ENCODE peak calls at places on chromosomes 7 and 10, in eight cellular contexts. H is foreskin fibroblast, C is GM12865, N is transverse colon, Y is heart left ventricle, Q is fibroblast of lung, U is fibroblast of the aortic adventitia, E is nephron progenitor cell. T is an unnamed sample.

GRCh38 chr10:124943301-124944092 is 1.6 kb downstream of the ZRANB1 start:
- DNase-seq in C (no peak), U (peak), N (no peak), E (no peak), Q (peak), Y (no peak), H (peak), T (no peak)

GRCh38 chr10:95562326-95562725 is 1.2 kb upstream of the SORBS1 start:
- DNase-seq in N (no peak), U (no peak), Q (no peak), H (no peak), Y (no peak), C (no peak), E (no peak), T (no peak)

GRCh38 chr7:47291461-47292051 is 290.4 kb downstream of the TNS3 start:
- DNase-seq in N (no peak), E (no peak), Y (no peak), H (peak), U (peak), C (peak), Q (peak), T (no peak)

GRCh38 chr7:98294798-98295382 is 13.4 kb downstream of the BRI3 start:
- DNase-seq in Y (peak), N (peak), C (peak), Q (peak), E (peak), H (peak), U (no peak), T (peak)

GRCh38 chr10:57849726-57850357 is 417.9 kb downstream of the IPMK start:
- DNase-seq in Q (no peak), U (peak), E (no peak), C (no peak), H (peak), Y (no peak), N (no peak), T (no peak)

GRCh38 chr7:44796034-44796503 is 412 bp upstream of the PPIA start:
- DNase-seq in N (no peak), H (peak), Y (no peak), E (no peak), C (no peak), Q (peak), U (peak), T (no peak)

GRCh38 chr10:14302035-14302434 is 28.7 kb downstream of the FRMD4A start:
- DNase-seq in E (no peak), U (peak), Y (no peak), Q (peak), C (no peak), N (no peak), H (peak), T (no peak)

GRCh38 chr10:14822879-14823755 is 14.7 kb downstream of the CDNF start:
- DNase-seq in H (peak), N (peak), Y (peak), E (peak), U (peak), Q (peak), C (peak), T (no peak)

GRCh38 chr7:46933596-46933995 is 648.3 kb downstream of the TNS3 start:
- DNase-seq in E (no peak), N (no peak), H (peak), Y (no peak), C (no peak), U (peak), Q (peak), T (no peak)

GRCh38 chr7:64651203-64651602 is 14.7 kb upstream of the ZNF107 start:
- DNase-seq in Q (no peak), C (no peak), N (no peak), E (no peak), Y (no peak), U (no peak), H (no peak), T (no peak)

GRCh38 chr7:50665403-50666123 is 100.4 kb upstream of the DDC start:
- DNase-seq in E (no peak), C (no peak), Q (peak), N (no peak), Y (no peak), U (peak), H (no peak), T (no peak)

GRCh38 chr7:25351761-25352160 is 123.5 kb upstream of the NPVF start:
- DNase-seq in Y (no peak), U (no peak), C (no peak), Q (no peak), E (no peak), H (no peak), N (no peak), T (no peak)

GRCh38 chr7:20193873-20194272 is 23.3 kb downstream of the MACC1 start:
- DNase-seq in Q (no peak), E (no peak), Y (no peak), N (no peak), C (no peak), H (no peak), U (no peak), T (no peak)

GRCh38 chr10:112919721-112920120 is 30.3 kb upstream of the TCF7L2 start:
- DNase-seq in H (peak), N (no peak), Y (no peak), Q (peak), C (no peak), U (peak), E (no peak), T (no peak)

GRCh38 chr7:47815867-47816266 is 132.4 kb downstream of the PKD1L1 start:
- DNase-seq in C (no peak), N (no peak), H (no peak), U (no peak), E (no peak), Q (no peak), Y (no peak), T (no peak)

GRCh38 chr7:124765401-124766352 is at the start of gene GPR37:
- DNase-seq in C (peak), H (peak), N (peak), U (peak), Q (peak), E (peak), Y (no peak), T (peak)

GRCh38 chr7:105325225-105325904 is 63.4 kb downstream of the SRPK2 start:
- DNase-seq in H (no peak), U (no peak), Q (no peak), E (no peak), N (no peak), Y (no peak), C (peak), T (no peak)

GRCh38 chr7:98493379-98493778 is 92.5 kb upstream of the BAIAP2L1 start:
- DNase-seq in Y (no peak), Q (no peak), H (no peak), C (no peak), E (no peak), U (no peak), N (no peak), T (no peak)

GRCh38 chr7:29976673-29977072 is 12.9 kb downstream of the SCRN1 start:
- DNase-seq in Y (no peak), U (peak), N (no peak), Q (peak), C (no peak), H (peak), E (no peak), T (no peak)

GRCh38 chr10:109977382-109977806 is 30.4 kb upstream of the ADD3 start:
- DNase-seq in E (no peak), C (no peak), H (peak), Y (peak), N (peak), U (peak), Q (peak), T (no peak)

GRCh38 chr10:13902868-13903267 is 316.1 kb downstream of the PRPF18 start:
- DNase-seq in Q (no peak), N (no peak), E (no peak), Y (no peak), H (no peak), U (no peak), C (no peak), T (no peak)

GRCh38 chr7:141789917-141790316 is at the start of gene TAS2R5:
- DNase-seq in Q (no peak), N (no peak), U (no peak), E (no peak), Y (no peak), H (no peak), C (no peak), T (no peak)

GRCh38 chr10:49594594-49594993 is 15.5 kb upstream of the SLC18A3 start:
- DNase-seq in E (peak), U (peak), C (peak), H (peak), Y (no peak), N (peak), Q (peak), T (no peak)

GRCh38 chr7:3787717-3788311 is 486.8 kb downstream of the SDK1 start:
- DNase-seq in C (no peak), U (no peak), E (peak), Y (no peak), Q (peak), N (no peak), H (peak), T (no peak)

GRCh38 chr7:98870071-98870651 is 347 bp upstream of the TMEM130 start:
- DNase-seq in Q (peak), H (peak), U (peak), C (peak), N (peak), E (peak), Y (peak), T (no peak)

GRCh38 chr10:61897671-61898434 is 3.6 kb upstream of the ARID5B start:
- DNase-seq in Q (peak), Y (peak), C (peak), N (peak), U (peak), E (peak), H (peak), T (no peak)

GRCh38 chr10:131758942-131759315 is 141.9 kb upstream of the PPP2R2D start:
- DNase-seq in U (no peak), E (no peak), C (no peak), Q (no peak), N (no peak), Y (no peak), H (no peak), T (no peak)

GRCh38 chr7:50631639-50632038 is 66.4 kb upstream of the DDC start:
- DNase-seq in Q (no peak), C (no peak), U (no peak), N (no peak), Y (no peak), H (no peak), E (no peak), T (no peak)

GRCh38 chr10:76155961-76156360 is 724.5 kb downstream of the LRMDA start:
- DNase-seq in N (no peak), Q (no peak), E (no peak), U (no peak), C (no peak), H (no peak), Y (no peak), T (no peak)

GRCh38 chr10:13938940-13939339 is 352.2 kb downstream of the PRPF18 start:
- DNase-seq in U (peak), N (no peak), Q (no peak), C (no peak), E (no peak), H (peak), Y (no peak), T (no peak)

GRCh38 chr7:18667466-18667865 is 171.9 kb downstream of the HDAC9 start:
- DNase-seq in Q (peak), Y (no peak), U (peak), E (no peak), N (no peak), H (peak), C (no peak), T (no peak)

GRCh38 chr10:82162549-82163210 is 287.7 kb downstream of the NRG3 start:
- DNase-seq in Q (no peak), C (no peak), U (no peak), E (no peak), N (no peak), Y (no peak), H (no peak), T (no peak)

GRCh38 chr10:60208676-60209269 is 180.9 kb downstream of the ANK3 start:
- DNase-seq in U (peak), H (peak), Q (peak), Y (no peak), E (no peak), C (peak), N (no peak), T (no peak)

GRCh38 chr10:129627442-129627841 is 160.4 kb downstream of the MGMT start:
- DNase-seq in C (no peak), Q (no peak), Y (no peak), E (no peak), N (no peak), U (no peak), H (no peak), T (no peak)

GRCh38 chr7:16365177-16365576 is 56.2 kb downstream of the CRPPA start:
- DNase-seq in N (no peak), Q (no peak), H (peak), U (no peak), Y (no peak), C (no peak), E (no peak), T (no peak)

GRCh38 chr7:138023618-138024333 is 21.9 kb upstream of the CREB3L2 start:
- DNase-seq in Q (no peak), N (no peak), H (no peak), E (no peak), C (peak), Y (no peak), U (no peak), T (no peak)

GRCh38 chr7:41777894-41778596 is 75.2 kb upstream of the INHBA start:
- DNase-seq in Q (no peak), E (no peak), N (no peak), C (no peak), H (no peak), Y (no peak), U (peak), T (no peak)

GRCh38 chr10:96618648-96619047 is 31.8 kb upstream of the TM9SF3 start:
- DNase-seq in H (peak), N (peak), Y (peak), Q (peak), U (peak), E (no peak), C (no peak), T (no peak)
- TF ChIP-seq CTCF in H (no peak), N (peak), Y (no peak), Q (no peak), U (no peak), E (no peak), C (no peak), T (no peak)

GRCh38 chr10:6089334-6090219 is 743 bp downstream of the RBM17 start:
- DNase-seq in Q (peak), Y (no peak), C (peak), E (peak), H (peak), N (peak), U (peak), T (peak)

GRCh38 chr10:6088721-6089333 is at the start of gene RBM17:
- DNase-seq in C (peak), U (peak), N (peak), E (peak), H (peak), Q (peak), Y (peak), T (peak)

GRCh38 chr10:6083523-6084475 is 5.0 kb upstream of the RBM17 start:
- DNase-seq in E (no peak), H (peak), C (no peak), N (no peak), Q (peak), Y (no peak), U (peak), T (no peak)

GRCh38 chr10:6082496-6083395 is 6.1 kb upstream of the RBM17 start:
- DNase-seq in E (no peak), U (peak), Y (peak), Q (no peak), H (no peak), C (no peak), N (no peak), T (no peak)

GRCh38 chr10:6086375-6087233 is 2.2 kb upstream of the RBM17 start:
- DNase-seq in U (peak), Q (peak), Y (peak), E (peak), N (peak), H (peak), C (peak), T (peak)
- TF ChIP-seq CTCF in U (peak), Q (peak), Y (peak), E (peak), N (peak), H (peak), C (peak), T (peak)

GRCh38 chr10:104327745-104328635 is 10.3 kb downstream of the ITPRIP start:
- DNase-seq in E (peak), Y (peak), U (peak), Q (peak), N (no peak), C (no peak), H (peak), T (no peak)
- TF ChIP-seq CTCF in E (no peak), Y (no peak), U (peak), Q (no peak), N (no peak), C (no peak), H (peak), T (no peak)

GRCh38 chr7:2321020-2321419 is 6.8 kb upstream of the SNX8 start:
- DNase-seq in H (peak), Y (no peak), N (no peak), C (no peak), U (peak), Q (peak), E (no peak), T (no peak)
- TF ChIP-seq CTCF in H (peak), Y (no peak), N (no peak), C (no peak), U (peak), Q (no peak), E (no peak), T (peak)

GRCh38 chr10:126400641-126401040 is 12.4 kb upstream of the ADAM12 start:
- DNase-seq in C (no peak), U (no peak), N (no peak), Q (no peak), H (no peak), E (no peak), Y (no peak), T (no peak)
- TF ChIP-seq CTCF in C (no peak), U (no peak), N (no peak), Q (no peak), H (no peak), E (no peak), Y (no peak), T (no peak)

GRCh38 chr7:23712368-23713284 is 2.6 kb downstream of the STK31 start:
- DNase-seq in E (no peak), Y (no peak), C (peak), Q (peak), U (peak), H (peak), N (no peak), T (no peak)
- TF ChIP-seq CTCF in E (peak), Y (peak), C (peak), Q (peak), U (peak), H (peak), N (peak), T (peak)

DNA sequence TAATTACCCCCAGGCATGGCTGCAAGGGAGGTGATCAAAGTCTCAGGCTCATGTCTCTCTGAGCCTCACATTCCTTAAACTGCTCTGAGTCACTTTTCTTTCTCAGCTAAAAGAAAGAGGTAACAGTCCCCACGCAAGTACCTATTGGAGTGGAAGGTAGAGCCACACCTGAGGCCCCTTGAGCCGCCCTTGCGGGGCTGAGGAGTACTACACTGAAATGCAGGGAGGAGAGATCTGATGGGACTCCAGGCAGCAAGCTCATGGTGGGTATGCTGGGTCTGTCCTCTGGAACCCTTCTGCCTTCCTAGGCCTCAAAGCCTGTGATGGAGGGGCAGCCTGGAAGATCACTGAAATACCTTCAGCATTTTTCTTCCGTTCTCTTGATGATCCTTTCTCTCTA is 960.0 kb downstream of the DNAJB9 start:
- DNase-seq in Y (no peak), H (no peak), N (no peak), U (no peak), C (no peak), Q (no peak), E (no peak), T (no peak)
- TF ChIP-seq CTCF in Y (no peak), H (no peak), N (no peak), U (no peak), C (no peak), Q (no peak), E (no peak), T (no peak)

GRCh38 chr7:132225216-132226030 is 350.8 kb downstream of the PLXNA4 start:
- DNase-seq in E (no peak), C (no peak), H (no peak), N (peak), Q (no peak), U (no peak), Y (no peak), T (no peak)
- TF ChIP-seq CTCF in E (no peak), C (no peak), H (no peak), N (no peak), Q (no peak), U (no peak), Y (no peak), T (no peak)

GRCh38 chr7:95694334-95694733 is 78.0 kb upstream of the DYNC1I1 start:
- DNase-seq in U (no peak), N (no peak), Q (no peak), Y (no peak), E (no peak), H (no peak), C (no peak), T (no peak)
- TF ChIP-seq CTCF in U (no peak), N (no peak), Q (no peak), Y (no peak), E (no peak), H (no peak), C (no peak), T (no peak)